ENCODE peak calls at places on chromosomes 11 and 22, in eight cellular contexts. U is posterior vena cava, M is activated gamma-delta T cell, P is COR-L47, T is foreskin fibroblast, K is NCI-H1092 treated with DMSO at 0.1 percent for 48 hours, G is colonic mucosa, W is left cardiac atrium. A is an unnamed sample.

GRCh38 chr22:30506507-30506968 is 1.0 kb upstream of the SEC14L4 start:
- DNase-seq in U (no peak), M (no peak), P (no peak), T (no peak), K (no peak), G (no peak), W (no peak), A (no peak)

GRCh38 chr22:49838771-49839717 is 11.4 kb upstream of the BRD1 start:
- DNase-seq in U (no peak), M (peak; percentile 66), P (no peak), T (no peak), K (no peak), G (peak; percentile 30), W (no peak), A (no peak)

GRCh38 chr22:39097098-39098020 is at the start of gene APOBEC3H:
- DNase-seq in U (no peak), M (no peak), P (no peak), T (no peak), K (no peak), G (no peak), W (no peak), A (no peak)

GRCh38 chr22:47586038-47586437 is 823.6 kb downstream of the TBC1D22A start:
- DNase-seq in U (no peak), M (no peak), P (no peak), T (no peak), K (no peak), G (no peak), W (no peak), A (peak; percentile 35)

GRCh38 chr11:10606536-10607208 is 38.2 kb upstream of the LYVE1 start:
- DNase-seq in U (no peak), M (no peak), P (no peak), T (peak; percentile 56), K (no peak), G (peak; percentile 12), W (no peak), A (no peak)

GRCh38 chr22:41041532-41041931 is 50.9 kb upstream of the EP300 start:
- DNase-seq in U (no peak), M (no peak), P (no peak), T (no peak), K (no peak), G (no peak), W (no peak), A (no peak)

GRCh38 chr22:36258750-36259619 is 6.1 kb downstream of the APOL1 start:
- DNase-seq in U (peak; percentile 80), M (no peak), P (peak; percentile 46), T (no peak), K (no peak), G (no peak), W (no peak), A (no peak)

GRCh38 chr11:134001101-134001500 is 44.3 kb upstream of the IGSF9B start:
- DNase-seq in U (no peak), M (no peak), P (no peak), T (no peak), K (no peak), G (no peak), W (no peak), A (no peak)

GRCh38 chr22:17576475-17576874 is 13.2 kb downstream of the SLC25A18 start:
- DNase-seq in U (peak; percentile 57), M (no peak), P (no peak), T (peak; percentile 90), K (no peak), G (no peak), W (no peak), A (peak; percentile 36)

GRCh38 chr11:126695293-126695692 is 305.3 kb downstream of the KIRREL3 start:
- DNase-seq in U (no peak), M (no peak), P (no peak), T (no peak), K (no peak), G (no peak), W (no peak), A (no peak)

GRCh38 chr11:2209900-2210321 is 38.3 kb upstream of the TH start:
- DNase-seq in U (peak; percentile 69), M (no peak), P (no peak), T (no peak), K (no peak), G (no peak), W (no peak), A (no peak)

GRCh38 chr11:65524747-65525658 is at the start of gene SCYL1:
- DNase-seq in U (peak; percentile 95), M (peak; percentile 74), P (peak; percentile 43), T (peak; percentile 68), K (peak; percentile 67), G (peak; percentile 84), W (peak; percentile 84), A (peak; percentile 64)

GRCh38 chr22:37604875-37605274 is 3.8 kb upstream of the GGA1 start:
- DNase-seq in U (no peak), M (no peak), P (no peak), T (no peak), K (no peak), G (peak; percentile 28), W (no peak), A (no peak)

GRCh38 chr22:22877523-22878210 is 9.9 kb upstream of the IGLL5 start:
- DNase-seq in U (no peak), M (peak; percentile 27), P (peak; percentile 39), T (peak; percentile 49), K (peak; percentile 33), G (peak; percentile 68), W (peak; percentile 51), A (peak; percentile 18)

GRCh38 chr11:73810637-73811036 is 23.0 kb downstream of the MRPL48 start:
- DNase-seq in U (no peak), M (no peak), P (no peak), T (no peak), K (no peak), G (no peak), W (no peak), A (no peak)

GRCh38 chr22:23708270-23708669 is 17.5 kb downstream of the RGL4 start:
- DNase-seq in U (no peak), M (no peak), P (no peak), T (no peak), K (no peak), G (no peak), W (no peak), A (no peak)

GRCh38 chr22:45608763-45609180 is 62.9 kb upstream of the ATXN10 start:
- DNase-seq in U (no peak), M (no peak), P (no peak), T (peak; percentile 84), K (no peak), G (no peak), W (no peak), A (no peak)

GRCh38 chr22:44244265-44244822 is 63.6 kb downstream of the PARVG start:
- DNase-seq in U (no peak), M (no peak), P (no peak), T (no peak), K (no peak), G (no peak), W (no peak), A (no peak)

GRCh38 chr11:36109499-36109849 is 165.6 kb downstream of the LDLRAD3 start:
- DNase-seq in U (no peak), M (no peak), P (no peak), T (no peak), K (no peak), G (no peak), W (no peak), A (no peak)

GRCh38 chr11:77386178-77386577 is 84.7 kb upstream of the GDPD4 start:
- DNase-seq in U (no peak), M (no peak), P (no peak), T (no peak), K (no peak), G (no peak), W (no peak), A (no peak)

GRCh38 chr22:44625981-44626687 is 75.9 kb upstream of the PRR5 start:
- DNase-seq in U (peak; percentile 89), M (peak; percentile 21), P (peak; percentile 39), T (peak; percentile 37), K (peak; percentile 8), G (peak; percentile 71), W (peak; percentile 75), A (peak; percentile 62)

GRCh38 chr11:134528453-134528852 is 116.4 kb upstream of the B3GAT1 start:
- DNase-seq in U (no peak), M (no peak), P (no peak), T (no peak), K (no peak), G (peak; percentile 12), W (no peak), A (no peak)

GRCh38 chr11:64559351-64560138 is 31.5 kb upstream of the SLC22A12 start:
- DNase-seq in U (peak; percentile 76), M (no peak), P (no peak), T (no peak), K (no peak), G (no peak), W (no peak), A (no peak)